ENCODE peak calls at places on chromosome 13, in seven cellular contexts. V is fibroblast of pulmonary artery, G is choroid plexus epithelial cell, J is neural progenitor cell, P is cardiac fibroblast, X is uterus, K is heart left ventricle. U is an unnamed sample.

GRCh38 chr13:42333613-42334328 is 61.8 kb downstream of the AKAP11 start:
- DNase-seq in V (peak; percentile 67), X (no peak), J (peak; percentile 62), K (no peak), P (peak; percentile 71), G (peak; percentile 84), U (peak; percentile 11)

GRCh38 chr13:85853901-85854663 is 54.9 kb upstream of the SLITRK6 start:
- DNase-seq in P (no peak), G (no peak), J (no peak), V (no peak), K (no peak), X (no peak), U (no peak)

GRCh38 chr13:18959229-18959628 is 222.4 kb downstream of the TUBA3C start:
- DNase-seq in K (no peak), G (no peak), V (no peak), X (no peak), P (no peak), J (no peak), U (no peak)

GRCh38 chr13:32032780-32033179 is 1.2 kb downstream of the FRY start:
- DNase-seq in P (no peak), K (no peak), G (no peak), V (no peak), X (no peak), J (no peak), U (no peak)

GRCh38 chr13:27933580-27934328 is 14.0 kb downstream of the PDX1 start:
- DNase-seq in P (no peak), G (no peak), J (no peak), X (no peak), K (no peak), V (no peak), U (no peak)

GRCh38 chr13:52617070-52618060 is 24.9 kb upstream of the HNRNPA1L2 start:
- DNase-seq in G (peak; percentile 91), P (peak; percentile 89), V (peak; percentile 89), K (peak; percentile 84), X (peak; percentile 81), J (peak; percentile 87), U (peak; percentile 74)

GRCh38 chr13:29448124-29448685 is 147.3 kb downstream of the SLC7A1 start:
- DNase-seq in K (no peak), V (no peak), J (no peak), P (no peak), G (no peak), X (no peak), U (no peak)

GRCh38 chr13:80224468-80224867 is 116.5 kb downstream of the SPRY2 start:
- DNase-seq in J (no peak), G (no peak), X (no peak), V (peak; percentile 70), P (peak; percentile 43), K (no peak), U (no peak)

GRCh38 chr13:112014857-112015256 is 52.1 kb upstream of the SOX1 start:
- DNase-seq in J (no peak), V (no peak), K (no peak), P (no peak), G (no peak), X (no peak), U (no peak)

GRCh38 chr13:98581377-98581776 is 4.5 kb upstream of the STK24 start:
- DNase-seq in G (no peak), K (no peak), P (no peak), V (no peak), X (no peak), J (no peak), U (no peak)

GRCh38 chr13:22939157-22939556 is 241.6 kb upstream of the SGCG start:
- DNase-seq in V (no peak), P (no peak), X (no peak), J (no peak), G (no peak), K (no peak), U (no peak)

GRCh38 chr13:30832845-30833332 is 73.2 kb upstream of the MEDAG start:
- DNase-seq in J (peak; percentile 32), P (peak; percentile 54), V (peak; percentile 66), X (peak; percentile 50), G (peak; percentile 71), K (peak; percentile 21), U (no peak)

GRCh38 chr13:100542546-100543156 is 45.9 kb downstream of the GGACT start:
- DNase-seq in P (peak; percentile 48), G (peak; percentile 88), X (no peak), K (no peak), V (peak; percentile 52), J (no peak), U (peak; percentile 45)

GRCh38 chr13:113140677-113141590 is 17.5 kb upstream of the PROZ start:
- DNase-seq in J (no peak), K (no peak), P (no peak), V (no peak), X (no peak), G (no peak), U (no peak)

GRCh38 chr13:112686987-112687386 is 2.9 kb upstream of the ATP11A start:
- DNase-seq in K (no peak), X (no peak), V (no peak), G (no peak), J (no peak), P (no peak), U (no peak)

GRCh38 chr13:100497394-100497793 is 91.2 kb downstream of the GGACT start:
- DNase-seq in P (peak; percentile 95), V (peak; percentile 90), X (no peak), K (no peak), J (no peak), G (peak; percentile 87), U (peak; percentile 39)

GRCh38 chr13:58134012-58134411 is 502.5 kb downstream of the PCDH17 start:
- DNase-seq in J (peak; percentile 68), K (no peak), V (no peak), G (no peak), X (no peak), P (no peak), U (no peak)

GRCh38 chr13:42181381-42181953 is 90.5 kb upstream of the AKAP11 start:
- DNase-seq in G (peak; percentile 41), K (no peak), V (no peak), J (no peak), X (no peak), P (peak; percentile 33), U (no peak)

GRCh38 chr13:46866150-46866549 is 30.7 kb downstream of the HTR2A start:
- DNase-seq in K (peak; percentile 13), J (peak; percentile 4), P (peak; percentile 80), G (peak; percentile 87), X (peak; percentile 15), V (peak; percentile 73), U (no peak)

GRCh38 chr13:47044842-47045241 is 148.0 kb upstream of the HTR2A start:
- DNase-seq in V (no peak), P (no peak), J (no peak), G (no peak), K (no peak), X (no peak), U (no peak)

GRCh38 chr13:96900992-96901391 is 93.3 kb downstream of the OXGR1 start:
- DNase-seq in P (no peak), X (no peak), K (no peak), G (no peak), V (no peak), J (no peak), U (no peak)

GRCh38 chr13:112917056-112917664 is 51.9 kb upstream of the MCF2L start:
- DNase-seq in G (no peak), K (no peak), J (no peak), V (no peak), X (no peak), P (no peak), U (no peak)

GRCh38 chr13:106132216-106132615 is 403.2 kb downstream of the EFNB2 start:
- DNase-seq in X (no peak), V (no peak), P (no peak), J (no peak), K (no peak), G (no peak), U (no peak)

GRCh38 chr13:69567514-69567913 is 540.1 kb upstream of the ATXN8OS start:
- DNase-seq in P (no peak), X (no peak), V (no peak), K (no peak), G (no peak), J (no peak), U (no peak)

GRCh38 chr13:69566104-69566716 is 541.4 kb upstream of the ATXN8OS start:
- DNase-seq in J (no peak), V (no peak), X (no peak), P (no peak), K (no peak), G (no peak), U (peak; percentile 3)

DNA sequence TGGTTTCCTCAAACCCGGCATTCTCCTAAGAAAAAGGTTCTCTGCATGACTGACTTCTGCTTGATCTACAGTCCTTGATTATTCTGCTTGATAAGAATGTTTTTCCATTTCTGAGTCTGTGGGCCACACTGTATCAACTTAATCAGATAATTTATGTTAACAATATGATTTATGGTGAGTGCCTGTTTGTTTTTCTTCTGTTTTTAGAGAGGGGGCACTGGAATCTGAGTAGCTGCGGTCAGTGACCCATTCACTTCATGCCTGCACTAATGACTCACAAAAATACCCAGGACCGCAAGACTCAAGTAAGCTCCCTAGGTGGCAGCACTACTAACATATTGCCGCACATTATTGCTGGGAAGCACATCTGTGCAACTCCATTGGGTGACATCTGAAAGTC is 542.3 kb upstream of the ATXN8OS start:
- DNase-seq in X (no peak), K (no peak), V (no peak), J (peak; percentile 56), G (peak; percentile 17), P (no peak), U (peak; percentile 64)
- TF ChIP-seq CTCF in X (no peak), K (no peak), V (no peak), J (peak; percentile 63), G (peak; percentile 8), P (no peak), U (peak; percentile 49)

GRCh38 chr13:110507678-110508381 is 53.7 kb downstream of the RAB20 start:
- DNase-seq in X (no peak), V (no peak), G (no peak), P (no peak), J (no peak), K (peak; percentile 46), U (no peak)
- H3K4me3 ChIP-seq in X (no peak overlapping the region), V (no peak overlapping the region), G (no peak overlapping the region), P (no peak overlapping the region), J (no peak overlapping the region), K (no peak overlapping the region), U (no peak overlapping the region)

DNA sequence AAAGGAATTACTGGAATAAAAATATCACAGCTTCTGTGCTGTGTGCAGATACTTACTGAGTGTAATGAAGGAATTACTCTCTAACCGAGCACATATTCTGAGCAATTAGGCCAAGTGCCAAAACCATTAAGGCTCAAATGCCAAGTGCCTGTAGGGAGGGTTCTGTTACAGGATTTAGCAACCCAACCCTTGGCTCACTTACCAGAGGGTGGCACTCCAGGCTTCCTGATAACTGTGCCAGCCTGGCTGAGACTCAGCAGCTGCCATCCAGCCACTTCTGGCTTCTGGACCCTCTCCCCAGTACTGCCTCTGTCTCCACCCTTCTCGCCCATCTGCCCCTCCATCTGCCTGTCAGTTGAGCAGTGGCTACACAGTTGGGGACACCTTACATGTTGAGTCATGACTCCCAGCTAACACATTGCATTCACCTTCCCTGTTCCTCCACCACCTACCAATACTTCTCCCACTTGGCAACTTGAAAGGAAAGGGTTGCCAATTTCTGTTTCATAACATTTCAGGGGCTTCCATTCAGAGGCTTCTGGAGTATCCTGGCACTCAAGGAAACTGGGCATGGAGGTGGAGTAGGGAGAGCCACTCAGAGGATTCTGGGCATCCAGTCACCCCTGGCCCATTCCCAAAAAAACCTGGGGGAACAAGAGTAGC is 110.5 kb downstream of the COG6 start:
- DNase-seq in G (peak; percentile 31), K (peak; percentile 25), V (no peak), J (peak; percentile 52), P (peak; percentile 50), X (peak; percentile 51), U (peak; percentile 57)
- TF ChIP-seq CTCF in G (peak; percentile 19), K (peak; percentile 45), V (peak; percentile 4), J (peak; percentile 45), P (peak; percentile 6), X (peak; percentile 11), U (no peak)

GRCh38 chr13:74017301-74018092 is 116.7 kb downstream of the KLF12 start:
- DNase-seq in K (no peak), X (no peak), G (no peak), J (no peak), V (no peak), P (no peak), U (no peak)
- H3K4me3 ChIP-seq in K (no peak overlapping the region), X (no peak overlapping the region), G (no peak overlapping the region), J (no peak overlapping the region), V (no peak overlapping the region), P (no peak overlapping the region), U (no peak overlapping the region)